ENCODE peak calls at places on chromosomes 1 and 21, in five cellular contexts. Y is mesendoderm, L is mesenchymal stem cell, E is neuronal stem cell, P is H9. X is an unnamed sample.

GRCh38 chr1:48227165-48228013 is 4.9 kb downstream of the SLC5A9 start:
- DNase-seq in L (no peak), Y (no peak), E (no peak), P (no peak), X (no peak)

GRCh38 chr1:2968471-2968881 is 52.8 kb upstream of the ACTRT2 start:
- DNase-seq in E (no peak), Y (no peak), P (no peak), L (no peak), X (no peak)

GRCh38 chr1:15760520-15761211 is 2.1 kb downstream of the FBLIM1 start:
- DNase-seq in E (no peak), L (peak), P (peak), Y (peak), X (peak)

GRCh38 chr1:91751281-91751680 is 134.7 kb downstream of the TGFBR3 start:
- DNase-seq in P (no peak), E (no peak), L (no peak), Y (no peak), X (peak)

GRCh38 chr1:209600541-209600940 is 17.0 kb downstream of the CAMK1G start:
- DNase-seq in L (no peak), P (no peak), E (no peak), Y (no peak), X (peak)

GRCh38 chr1:29664711-29665110 is 428.4 kb downstream of the PTPRU start:
- DNase-seq in L (no peak), Y (no peak), P (no peak), E (no peak), X (no peak)

GRCh38 chr1:171032822-171033702 is 57.6 kb upstream of the FMO3 start:
- DNase-seq in Y (peak), P (peak), E (no peak), L (no peak), X (no peak)

GRCh38 chr1:147892731-147893214 is 9.8 kb upstream of the GJA8 start:
- DNase-seq in P (no peak), E (no peak), Y (peak), L (peak), X (peak)

GRCh38 chr1:36224537-36225297 is 474 bp downstream of the THRAP3 start:
- DNase-seq in P (peak), L (peak), Y (peak), E (peak), X (peak)

GRCh38 chr21:35005077-35005476 is 44.0 kb downstream of the RUNX1 start:
- DNase-seq in L (peak), E (no peak), P (no peak), Y (no peak), X (peak)

GRCh38 chr21:35007348-35007747 is 41.8 kb downstream of the RUNX1 start:
- DNase-seq in E (no peak), Y (no peak), P (no peak), L (no peak), X (no peak)

GRCh38 chr21:35006248-35006647 is 42.9 kb downstream of the RUNX1 start:
- DNase-seq in Y (no peak), P (no peak), E (no peak), L (no peak), X (no peak)

GRCh38 chr21:35006771-35007170 is 42.3 kb downstream of the RUNX1 start:
- DNase-seq in P (no peak), Y (no peak), E (no peak), L (no peak), X (no peak)

GRCh38 chr21:35005825-35006224 is 43.3 kb downstream of the RUNX1 start:
- DNase-seq in P (no peak), E (no peak), Y (no peak), L (no peak), X (no peak)
- H3K18ac ChIP-seq in P (no peak), E (no peak), Y (no peak), L (peak), X (peak)

DNA sequence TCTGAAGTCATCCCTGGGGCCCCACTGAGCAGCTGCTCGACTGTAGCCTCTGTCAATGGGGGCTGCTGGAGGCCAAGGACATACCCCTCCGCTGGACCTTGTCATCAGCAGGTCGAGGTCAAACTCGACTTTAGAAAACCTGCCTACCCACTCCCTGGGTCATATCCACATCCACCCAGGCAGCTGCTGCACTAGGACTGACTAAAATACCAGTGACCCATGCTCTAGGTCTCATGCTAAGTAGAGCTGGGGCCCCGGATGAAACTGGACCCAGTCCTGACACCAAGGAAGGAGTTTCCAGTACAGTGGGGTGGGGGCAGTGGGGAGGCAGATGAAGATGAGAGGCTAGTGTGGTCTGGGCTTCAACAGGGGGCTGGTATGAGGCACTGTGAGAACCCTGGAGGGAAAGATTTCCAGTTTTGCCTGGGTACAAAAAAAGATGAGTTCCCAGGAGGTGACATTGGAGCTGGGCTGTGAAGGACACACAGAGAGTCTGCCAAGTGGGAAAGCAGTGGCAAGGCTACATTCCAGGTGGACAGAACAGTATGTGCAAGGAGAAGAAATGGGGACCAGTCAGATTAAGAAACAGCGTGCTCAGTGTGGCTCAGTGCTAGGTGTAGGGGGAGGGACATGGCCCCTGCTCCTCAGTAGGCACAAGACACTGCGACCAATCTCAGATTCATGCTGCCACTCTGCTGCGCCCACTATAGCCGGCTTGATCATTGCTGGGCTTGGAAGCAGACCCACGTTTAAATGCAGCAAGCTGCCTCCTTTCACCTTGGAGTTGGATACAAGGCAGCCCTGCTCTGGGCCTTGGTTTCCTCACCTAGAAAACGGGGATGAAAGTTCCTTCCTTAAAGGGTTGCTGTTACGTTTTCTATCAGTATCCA is 12.3 kb downstream of the SLC2A1 start:
- DNase-seq in L (no peak), Y (no peak), E (no peak), P (no peak), X (no peak)
- H3K18ac ChIP-seq in L (no peak), Y (no peak), E (no peak), P (no peak), X (peak)

DNA sequence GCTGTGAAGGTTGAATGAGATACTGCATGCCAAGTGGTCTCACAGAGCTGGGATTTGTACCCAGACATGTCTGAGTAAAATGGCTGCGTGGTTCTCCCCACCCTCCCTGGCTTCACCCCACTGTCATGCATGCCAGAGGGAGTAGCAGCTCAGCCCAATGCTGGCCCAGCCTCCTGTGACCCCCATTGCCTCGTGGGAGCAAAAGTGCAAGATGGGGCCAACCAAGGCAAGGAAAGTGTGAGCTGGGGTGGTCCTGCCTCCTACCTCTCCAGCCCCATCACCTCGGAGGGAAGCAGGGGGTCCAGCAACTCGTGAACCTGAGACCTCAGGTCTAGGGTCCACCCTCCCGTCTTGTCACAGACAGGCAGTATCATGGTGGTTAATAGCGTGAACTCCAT is 209.8 kb upstream of the GRIK3 start:
- DNase-seq in P (no peak), E (no peak), Y (no peak), L (no peak), X (no peak)
- H3K18ac ChIP-seq in P (no peak), E (peak), Y (no peak), L (no peak), X (no peak)

GRCh38 chr1:226223786-226224244 is 351 bp downstream of the MIXL1 start:
- DNase-seq in E (peak), Y (peak), P (peak), L (peak), X (no peak)
- H3K18ac ChIP-seq in E (peak), Y (peak), P (no peak), L (peak), X (no peak)